ENCODE peak calls at places on chromosomes 3 and 15, in eight cellular contexts. B is bronchial epithelial cell; R is germinal center; P is NCI-H1092 treated with DMSO at 0.1 percent for 48 hours; N is NCI-H1694; Y is activated T-cell treated with anti-CD3 and anti-CD28 coated beads, Interleukin-2, amount 50 U/mL, for 1 hour; M is stimulated activated CD8-positive, alpha-beta memory T cell treated with anti-CD3 and anti-CD28 coated beads, Interleukin-4, amount 100 ng/mL, for 24 hours; I is effector CD4-positive, alpha-beta T cell. Z is an unnamed sample.

GRCh38 chr3:73625124-73625665 is 454 bp upstream of the PDZRN3 start:
- DNase-seq in N (no peak), M (no peak), P (peak), I (no peak), B (no peak), Y (no peak), R (no peak), Z (no peak)

GRCh38 chr15:80695911-80696651 is 971 bp downstream of the ABHD17C start:
- DNase-seq in M (no peak), R (peak), N (no peak), B (peak), I (peak), P (no peak), Y (peak), Z (peak)

GRCh38 chr3:17307482-17307881 is 422.7 kb downstream of the PLCL2 start:
- DNase-seq in I (no peak), R (no peak), B (peak), Y (no peak), M (no peak), N (no peak), P (no peak), Z (no peak)

GRCh38 chr3:105365536-105366301 is 990 bp upstream of the ALCAM start:
- DNase-seq in M (no peak), N (no peak), I (no peak), Y (no peak), R (peak), B (peak), P (peak), Z (no peak)

GRCh38 chr3:53071882-53072431 is 26.1 kb upstream of the SFMBT1 start:
- DNase-seq in I (no peak), R (no peak), P (no peak), N (no peak), B (no peak), Y (no peak), M (no peak), Z (no peak)

GRCh38 chr15:75551076-75551475 is 28.0 kb downstream of the PTPN9 start:
- DNase-seq in I (no peak), M (no peak), N (no peak), Y (no peak), B (no peak), P (no peak), R (no peak), Z (no peak)

GRCh38 chr15:49215768-49216739 is 46.0 kb downstream of the GALK2 start:
- DNase-seq in R (peak), B (peak), M (no peak), N (no peak), Y (no peak), I (no peak), P (peak), Z (no peak)

GRCh38 chr3:165206454-165207266 is 10.5 kb upstream of the SLITRK3 start:
- DNase-seq in M (no peak), B (peak), N (peak), Y (no peak), R (peak), P (peak), I (no peak), Z (peak)

GRCh38 chr3:33645060-33645841 is 72.8 kb downstream of the CLASP2 start:
- DNase-seq in R (no peak), P (peak), B (peak), M (no peak), N (peak), Y (no peak), I (peak), Z (no peak)

GRCh38 chr3:33915796-33916589 is 117.6 kb downstream of the PDCD6IP start:
- DNase-seq in N (no peak), M (no peak), Y (no peak), P (no peak), B (peak), I (no peak), R (peak), Z (no peak)